ENCODE peak calls at places on chromosomes 3 and 15, in six cellular contexts. One of them, this sample, is unnamed.

GRCh38 chr3:128725547-128725931 is 444 bp upstream of the RAB7A start:
- DNase-seq in SK-MEL-5: peak; percentile 9
- DNase-seq in pancreas: no peak
- DNase-seq in foreskin fibroblast: no peak
- DNase-seq in nephron progenitor cell: no peak
- DNase-seq in occipital lobe: no peak
- DNase-seq in this sample: no peak

GRCh38 chr15:90437516-90437915 is 49.5 kb downstream of the IQGAP1 start:
- DNase-seq in SK-MEL-5: no peak
- DNase-seq in pancreas: no peak
- DNase-seq in foreskin fibroblast: no peak
- DNase-seq in nephron progenitor cell: no peak
- DNase-seq in occipital lobe: no peak
- DNase-seq in this sample: no peak

GRCh38 chr3:65328148-65328547 is 640.3 kb upstream of the ADAMTS9 start:
- DNase-seq in SK-MEL-5: no peak
- DNase-seq in pancreas: no peak
- DNase-seq in foreskin fibroblast: no peak
- DNase-seq in nephron progenitor cell: no peak
- DNase-seq in occipital lobe: no peak
- DNase-seq in this sample: no peak

GRCh38 chr3:99872633-99873254 is 55.1 kb downstream of the CMSS1 start:
- DNase-seq in SK-MEL-5: no peak
- DNase-seq in pancreas: no peak
- DNase-seq in foreskin fibroblast: peak; percentile 30
- DNase-seq in nephron progenitor cell: no peak
- DNase-seq in occipital lobe: no peak
- DNase-seq in this sample: no peak

GRCh38 chr15:68375716-68376220 is 56.2 kb downstream of the ITGA11 start:
- DNase-seq in SK-MEL-5: no peak
- DNase-seq in pancreas: no peak
- DNase-seq in foreskin fibroblast: no peak
- DNase-seq in nephron progenitor cell: no peak
- DNase-seq in occipital lobe: no peak
- DNase-seq in this sample: no peak

GRCh38 chr3:57958642-57959406 is 49.4 kb upstream of the FLNB start:
- DNase-seq in SK-MEL-5: no peak
- DNase-seq in pancreas: no peak
- DNase-seq in foreskin fibroblast: no peak
- DNase-seq in nephron progenitor cell: no peak
- DNase-seq in occipital lobe: no peak
- DNase-seq in this sample: no peak

GRCh38 chr3:52176951-52177700 is 20.8 kb upstream of the ALAS1 start:
- DNase-seq in SK-MEL-5: no peak
- DNase-seq in pancreas: no peak
- DNase-seq in foreskin fibroblast: no peak
- DNase-seq in nephron progenitor cell: no peak
- DNase-seq in occipital lobe: no peak
- DNase-seq in this sample: no peak

GRCh38 chr15:80904941-80905532 is 84.6 kb downstream of the MESD start:
- DNase-seq in SK-MEL-5: no peak
- DNase-seq in pancreas: no peak
- DNase-seq in foreskin fibroblast: no peak
- DNase-seq in nephron progenitor cell: no peak
- DNase-seq in occipital lobe: no peak
- DNase-seq in this sample: no peak

GRCh38 chr3:170705136-170705535 is 119.3 kb upstream of the SLC7A14 start:
- DNase-seq in SK-MEL-5: no peak
- DNase-seq in pancreas: no peak
- DNase-seq in foreskin fibroblast: peak; percentile 64
- DNase-seq in nephron progenitor cell: no peak
- DNase-seq in occipital lobe: no peak
- DNase-seq in this sample: no peak

GRCh38 chr15:33152502-33153109 is 41.9 kb downstream of the FMN1 start:
- DNase-seq in SK-MEL-5: peak; percentile 75
- DNase-seq in pancreas: no peak
- DNase-seq in foreskin fibroblast: peak; percentile 75
- DNase-seq in nephron progenitor cell: no peak
- DNase-seq in occipital lobe: no peak
- DNase-seq in this sample: no peak

GRCh38 chr3:123421353-123422174 is 27.3 kb downstream of the ADCY5 start:
- DNase-seq in SK-MEL-5: no peak
- DNase-seq in pancreas: peak; percentile 30
- DNase-seq in foreskin fibroblast: peak; percentile 30
- DNase-seq in nephron progenitor cell: no peak
- DNase-seq in occipital lobe: no peak
- DNase-seq in this sample: no peak

GRCh38 chr3:71050133-71050520 is 533.4 kb downstream of the FOXP1 start:
- DNase-seq in SK-MEL-5: no peak
- DNase-seq in pancreas: no peak
- DNase-seq in foreskin fibroblast: peak; percentile 57
- DNase-seq in nephron progenitor cell: no peak
- DNase-seq in occipital lobe: no peak
- DNase-seq in this sample: no peak

This sample was measured in HS-5.